ENCODE peak calls at places on chromosomes 5 and 9, in ten cellular contexts. One of them, this sample, is unnamed. For H3K4me1, the result is how much of the 10 kb centered on the place peaks cover.

GRCh38 chr9:78357165-78357873 is 60.4 kb downstream of the PSAT1 start:
- DNase-seq in HepG2: no peak
- DNase-seq in body of pancreas: no peak
- DNase-seq in IMR-90: no peak
- DNase-seq in breast epithelium: no peak
- DNase-seq in A549: no peak
- DNase-seq in right lobe of liver: no peak
- DNase-seq in ovary: no peak
- DNase-seq in prostate gland: no peak
- DNase-seq in GM12878: no peak
- DNase-seq in this sample: no peak

GRCh38 chr5:59236996-59237395 is 654.1 kb downstream of the RAB3C start:
- DNase-seq in HepG2: no peak
- DNase-seq in body of pancreas: no peak
- DNase-seq in IMR-90: no peak
- DNase-seq in breast epithelium: no peak
- DNase-seq in A549: no peak
- DNase-seq in right lobe of liver: no peak
- DNase-seq in ovary: no peak
- DNase-seq in prostate gland: no peak
- DNase-seq in GM12878: no peak
- DNase-seq in this sample: no peak

GRCh38 chr5:95620870-95621838 is 1.3 kb downstream of the GPR150 start:
- DNase-seq in HepG2: no peak
- DNase-seq in body of pancreas: peak
- DNase-seq in IMR-90: no peak
- DNase-seq in breast epithelium: no peak
- DNase-seq in A549: peak
- DNase-seq in right lobe of liver: peak
- DNase-seq in ovary: peak
- DNase-seq in prostate gland: no peak
- DNase-seq in GM12878: no peak
- DNase-seq in this sample: peak

GRCh38 chr9:82152181-82152580 is 163.6 kb downstream of the SPATA31D1 start:
- DNase-seq in HepG2: no peak
- DNase-seq in body of pancreas: no peak
- DNase-seq in IMR-90: peak
- DNase-seq in breast epithelium: no peak
- DNase-seq in A549: no peak
- DNase-seq in right lobe of liver: no peak
- DNase-seq in ovary: no peak
- DNase-seq in prostate gland: no peak
- DNase-seq in GM12878: no peak
- DNase-seq in this sample: no peak

GRCh38 chr9:38226491-38226951 is 157.5 kb upstream of the SHB start:
- DNase-seq in HepG2: peak
- DNase-seq in body of pancreas: no peak
- DNase-seq in IMR-90: peak
- DNase-seq in breast epithelium: no peak
- DNase-seq in A549: no peak
- DNase-seq in right lobe of liver: no peak
- DNase-seq in ovary: no peak
- DNase-seq in prostate gland: no peak
- DNase-seq in GM12878: no peak
- DNase-seq in this sample: no peak

GRCh38 chr5:132428147-132428482 is 58.6 kb downstream of the SLC22A5 start:
- DNase-seq in HepG2: no peak
- DNase-seq in body of pancreas: no peak
- DNase-seq in IMR-90: no peak
- DNase-seq in breast epithelium: no peak
- DNase-seq in A549: no peak
- DNase-seq in right lobe of liver: no peak
- DNase-seq in ovary: no peak
- DNase-seq in prostate gland: no peak
- DNase-seq in GM12878: no peak
- DNase-seq in this sample: no peak

GRCh38 chr9:98345011-98345410 is 89.6 kb upstream of the TBC1D2 start:
- DNase-seq in HepG2: no peak
- DNase-seq in body of pancreas: no peak
- DNase-seq in IMR-90: no peak
- DNase-seq in breast epithelium: no peak
- DNase-seq in A549: no peak
- DNase-seq in right lobe of liver: no peak
- DNase-seq in ovary: no peak
- DNase-seq in prostate gland: no peak
- DNase-seq in GM12878: no peak
- DNase-seq in this sample: no peak

GRCh38 chr5:136028782-136029742 is at the start of gene TGFBI:
- DNase-seq in HepG2: peak
- DNase-seq in body of pancreas: peak
- DNase-seq in IMR-90: peak
- DNase-seq in breast epithelium: no peak
- DNase-seq in A549: peak
- DNase-seq in right lobe of liver: peak
- DNase-seq in ovary: peak
- DNase-seq in prostate gland: peak
- DNase-seq in GM12878: no peak
- DNase-seq in this sample: peak

GRCh38 chr9:127489471-127490115 is 38.3 kb downstream of the LRSAM1 start:
- DNase-seq in HepG2: no peak
- DNase-seq in body of pancreas: no peak
- DNase-seq in IMR-90: no peak
- DNase-seq in breast epithelium: no peak
- DNase-seq in A549: no peak
- DNase-seq in right lobe of liver: no peak
- DNase-seq in ovary: no peak
- DNase-seq in prostate gland: no peak
- DNase-seq in GM12878: no peak
- DNase-seq in this sample: no peak

DNA sequence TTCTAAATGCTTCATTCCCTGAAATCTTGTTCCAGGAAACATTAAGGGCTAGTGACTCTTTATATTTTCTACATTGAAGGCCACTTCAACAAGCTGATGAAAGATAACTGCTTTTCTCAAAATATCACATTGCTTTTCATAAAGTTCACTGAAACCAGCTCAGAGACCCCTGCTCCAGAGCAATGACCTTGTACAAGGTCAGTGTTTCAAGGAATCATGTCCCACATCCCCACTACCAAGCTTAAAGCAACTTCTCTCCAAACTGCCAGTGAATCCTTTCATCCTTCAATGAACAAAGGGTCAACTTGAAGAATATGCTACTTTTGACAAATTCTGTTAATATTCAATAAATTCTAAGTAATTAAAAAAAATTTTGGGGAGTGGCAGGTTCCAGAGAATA is 12.0 kb upstream of the SPATA24 start:
- DNase-seq in HepG2: no peak
- DNase-seq in body of pancreas: no peak
- DNase-seq in IMR-90: no peak
- DNase-seq in breast epithelium: no peak
- DNase-seq in A549: no peak
- DNase-seq in right lobe of liver: no peak
- DNase-seq in ovary: no peak
- DNase-seq in prostate gland: no peak
- DNase-seq in GM12878: no peak
- DNase-seq in this sample: no peak
- H3K4me1 ChIP-seq in HepG2: under half
- H3K4me1 ChIP-seq in body of pancreas: under half
- H3K4me1 ChIP-seq in IMR-90: under half
- H3K4me1 ChIP-seq in breast epithelium: under half
- H3K4me1 ChIP-seq in A549: under half
- H3K4me1 ChIP-seq in right lobe of liver: under half
- H3K4me1 ChIP-seq in ovary: under half
- H3K4me1 ChIP-seq in prostate gland: under half
- H3K4me1 ChIP-seq in GM12878: under half
- H3K4me1 ChIP-seq in this sample: under half

DNA sequence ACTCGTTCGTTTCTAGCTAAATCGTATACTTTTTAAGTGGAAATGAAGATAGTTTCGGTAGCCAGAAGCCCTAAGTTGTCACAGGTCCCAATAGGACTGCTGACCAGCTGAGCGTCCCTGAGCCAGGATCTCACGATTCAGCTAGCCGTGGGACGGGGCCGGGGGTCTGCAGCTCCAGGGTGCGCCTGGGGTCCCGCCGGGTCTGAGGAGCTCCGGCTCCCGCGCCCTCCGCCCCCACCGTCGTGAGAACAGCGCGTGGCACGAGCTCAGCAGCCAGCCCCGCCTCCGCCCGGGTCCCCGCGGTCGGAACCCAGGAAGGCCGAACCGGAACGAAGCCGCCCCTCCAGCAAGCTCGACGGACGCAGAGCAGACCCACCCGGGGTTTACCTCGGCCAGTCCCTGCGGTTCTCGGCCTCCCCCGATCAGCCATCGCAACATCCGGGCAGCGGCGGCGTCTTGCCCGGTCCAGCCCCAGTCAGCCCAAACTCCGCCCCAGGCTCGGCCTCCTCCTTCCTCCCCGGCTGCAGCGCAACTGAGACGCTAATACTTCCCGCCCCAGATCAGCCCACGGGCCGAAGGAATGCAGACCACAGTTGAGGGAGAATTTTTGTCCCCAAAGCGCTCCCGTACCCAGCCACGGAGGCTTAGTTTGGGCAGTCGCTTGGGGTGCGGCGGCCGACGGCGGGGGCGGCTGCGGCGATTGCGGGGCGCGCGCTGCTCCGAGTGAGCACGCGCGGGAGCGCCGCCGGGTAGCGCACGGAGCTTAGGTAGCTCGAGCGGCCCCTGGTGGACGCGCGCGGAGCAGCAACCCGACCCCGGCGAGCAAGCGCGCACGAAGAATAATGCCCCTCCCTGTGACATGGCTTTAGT is at the start of gene WDR41:
- DNase-seq in HepG2: peak
- DNase-seq in body of pancreas: peak
- DNase-seq in IMR-90: peak
- DNase-seq in breast epithelium: peak
- DNase-seq in A549: peak
- DNase-seq in right lobe of liver: peak
- DNase-seq in ovary: peak
- DNase-seq in prostate gland: peak
- DNase-seq in GM12878: peak
- DNase-seq in this sample: peak
- TF ChIP-seq POLR2A in HepG2: peak
- TF ChIP-seq POLR2A in body of pancreas: peak
- TF ChIP-seq POLR2A in IMR-90: peak
- TF ChIP-seq POLR2A in breast epithelium: peak
- TF ChIP-seq POLR2A in A549: peak
- TF ChIP-seq POLR2A in right lobe of liver: peak
- TF ChIP-seq POLR2A in ovary: peak
- TF ChIP-seq POLR2A in prostate gland: peak
- TF ChIP-seq POLR2A in GM12878: peak
- TF ChIP-seq POLR2A in this sample: peak

GRCh38 chr9:109417054-109417453 is 81.1 kb downstream of the PTPN3 start:
- DNase-seq in HepG2: no peak
- DNase-seq in body of pancreas: no peak
- DNase-seq in IMR-90: peak
- DNase-seq in breast epithelium: no peak
- DNase-seq in A549: no peak
- DNase-seq in right lobe of liver: no peak
- DNase-seq in ovary: no peak
- DNase-seq in prostate gland: peak
- DNase-seq in GM12878: no peak
- DNase-seq in this sample: peak

GRCh38 chr9:109419531-109419930 is 78.6 kb downstream of the PTPN3 start:
- DNase-seq in HepG2: no peak
- DNase-seq in body of pancreas: no peak
- DNase-seq in IMR-90: no peak
- DNase-seq in breast epithelium: no peak
- DNase-seq in A549: no peak
- DNase-seq in right lobe of liver: no peak
- DNase-seq in ovary: no peak
- DNase-seq in prostate gland: no peak
- DNase-seq in GM12878: no peak
- DNase-seq in this sample: no peak

GRCh38 chr9:109417585-109418544 is 80.2 kb downstream of the PTPN3 start:
- DNase-seq in HepG2: no peak
- DNase-seq in body of pancreas: no peak
- DNase-seq in IMR-90: no peak
- DNase-seq in breast epithelium: no peak
- DNase-seq in A549: no peak
- DNase-seq in right lobe of liver: no peak
- DNase-seq in ovary: no peak
- DNase-seq in prostate gland: no peak
- DNase-seq in GM12878: no peak
- DNase-seq in this sample: peak

GRCh38 chr9:109421034-109421700 is 76.9 kb downstream of the PTPN3 start:
- DNase-seq in HepG2: no peak
- DNase-seq in body of pancreas: no peak
- DNase-seq in IMR-90: no peak
- DNase-seq in breast epithelium: no peak
- DNase-seq in A549: no peak
- DNase-seq in right lobe of liver: no peak
- DNase-seq in ovary: no peak
- DNase-seq in prostate gland: no peak
- DNase-seq in GM12878: no peak
- DNase-seq in this sample: no peak

GRCh38 chr9:109418827-109419226 is 79.3 kb downstream of the PTPN3 start:
- DNase-seq in HepG2: no peak
- DNase-seq in body of pancreas: no peak
- DNase-seq in IMR-90: no peak
- DNase-seq in breast epithelium: no peak
- DNase-seq in A549: no peak
- DNase-seq in right lobe of liver: no peak
- DNase-seq in ovary: no peak
- DNase-seq in prostate gland: no peak
- DNase-seq in GM12878: peak
- DNase-seq in this sample: peak
- H3K4me1 ChIP-seq in HepG2: under half
- H3K4me1 ChIP-seq in body of pancreas: under half
- H3K4me1 ChIP-seq in IMR-90: under half
- H3K4me1 ChIP-seq in breast epithelium: under half
- H3K4me1 ChIP-seq in A549: under half
- H3K4me1 ChIP-seq in right lobe of liver: under half
- H3K4me1 ChIP-seq in ovary: under half
- H3K4me1 ChIP-seq in prostate gland: under half
- H3K4me1 ChIP-seq in GM12878: half or more
- H3K4me1 ChIP-seq in this sample: under half

DNA sequence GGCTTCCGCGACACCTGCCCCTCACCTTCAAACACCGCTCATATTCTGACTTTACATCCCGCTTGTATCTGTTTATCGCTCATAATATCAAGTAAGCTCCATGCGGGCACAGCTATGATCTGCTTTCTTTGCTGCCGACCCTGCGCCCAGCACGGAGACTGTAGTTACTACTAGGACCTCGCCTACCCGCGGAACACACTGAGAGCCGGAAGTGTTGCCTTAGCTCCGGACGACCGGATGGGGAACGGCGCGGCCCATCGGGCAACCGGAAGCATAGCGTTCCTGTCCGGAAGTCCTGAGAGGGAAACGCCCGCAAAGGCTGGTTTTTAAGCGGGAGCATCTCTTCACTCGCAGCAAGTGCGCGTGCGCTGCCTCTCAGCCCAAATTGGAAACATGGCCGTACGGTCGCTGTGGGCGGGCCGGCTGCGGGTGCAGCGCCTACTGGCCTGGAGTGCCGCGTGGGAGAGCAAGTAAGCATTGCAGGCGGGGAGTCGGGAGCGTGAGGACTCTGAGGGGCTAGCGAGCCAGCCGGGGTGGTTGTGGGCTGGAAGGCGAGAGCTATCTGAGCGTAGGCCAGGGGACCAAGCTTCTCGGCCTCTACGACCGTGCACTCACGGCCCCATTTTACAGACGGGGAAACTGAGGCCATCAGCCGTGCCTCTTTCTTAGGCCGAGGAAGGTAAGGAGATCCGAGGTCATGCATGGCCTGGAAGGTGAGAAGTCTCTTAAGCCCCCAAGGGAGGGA is at the start of gene GRPEL2:
- DNase-seq in HepG2: peak
- DNase-seq in body of pancreas: peak
- DNase-seq in IMR-90: peak
- DNase-seq in breast epithelium: peak
- DNase-seq in A549: peak
- DNase-seq in right lobe of liver: peak
- DNase-seq in ovary: peak
- DNase-seq in prostate gland: peak
- DNase-seq in GM12878: peak
- DNase-seq in this sample: peak
- TF ChIP-seq POLR2A in HepG2: peak
- TF ChIP-seq POLR2A in body of pancreas: no peak
- TF ChIP-seq POLR2A in IMR-90: peak
- TF ChIP-seq POLR2A in breast epithelium: no peak
- TF ChIP-seq POLR2A in A549: peak
- TF ChIP-seq POLR2A in right lobe of liver: peak
- TF ChIP-seq POLR2A in ovary: peak
- TF ChIP-seq POLR2A in prostate gland: peak
- TF ChIP-seq POLR2A in GM12878: peak
- TF ChIP-seq POLR2A in this sample: peak

This sample was measured in thyroid gland.